ENCODE peak calls at places on chromosome 7, in five cellular contexts. V is hepatocyte, Q is fibroblast of lung, X is GM12865, I is MM.1S. H is an unnamed sample.

GRCh38 chr7:39375047-39375873 is 190.9 kb upstream of the YAE1 start:
- DNase-seq in V (no peak), Q (no peak), X (no peak), I (no peak), H (no peak)

GRCh38 chr7:5532520-5533335 is 109.1 kb upstream of the TNRC18 start:
- DNase-seq in V (peak), Q (no peak), X (peak), I (peak), H (peak)

GRCh38 chr7:30188806-30189205 is 54.0 kb downstream of the MTURN start:
- DNase-seq in V (no peak), Q (no peak), X (no peak), I (no peak), H (no peak)

GRCh38 chr7:47225387-47226170 is 356.3 kb downstream of the TNS3 start:
- DNase-seq in V (no peak), Q (peak), X (peak), I (no peak), H (no peak)

GRCh38 chr7:139571190-139571589 is 47.7 kb downstream of the CLEC2L start:
- DNase-seq in V (no peak), Q (no peak), X (no peak), I (no peak), H (no peak)

GRCh38 chr7:143248781-143249354 is 14.4 kb upstream of the GSTK1 start:
- DNase-seq in V (peak), Q (no peak), X (no peak), I (no peak), H (no peak)

GRCh38 chr7:1256621-1257020 is 23.9 kb downstream of the UNCX start:
- DNase-seq in V (no peak), Q (no peak), X (no peak), I (no peak), H (no peak)

GRCh38 chr7:110181768-110182167 is 909.2 kb upstream of the LRRN3 start:
- DNase-seq in V (no peak), Q (no peak), X (no peak), I (no peak), H (no peak)

GRCh38 chr7:35596061-35596460 is 98.9 kb downstream of the HERPUD2 start:
- DNase-seq in V (no peak), Q (peak), X (no peak), I (no peak), H (no peak)

GRCh38 chr7:78164459-78164858 is 365.9 kb downstream of the PHTF2 start:
- DNase-seq in V (no peak), Q (no peak), X (no peak), I (no peak), H (no peak)

GRCh38 chr7:150413640-150414081 is 34.5 kb downstream of the ZNF775 start:
- DNase-seq in V (no peak), Q (no peak), X (no peak), I (no peak), H (no peak)

GRCh38 chr7:113085781-113086390 is 741 bp downstream of the GPR85 start:
- DNase-seq in V (no peak), Q (peak), X (no peak), I (no peak), H (no peak)

GRCh38 chr7:112204776-112205347 is 1.3 kb downstream of the DOCK4 start:
- DNase-seq in V (peak), Q (peak), X (no peak), I (peak), H (no peak)

GRCh38 chr7:8597565-8597964 is 164.2 kb downstream of the NXPH1 start:
- DNase-seq in V (no peak), Q (no peak), X (no peak), I (no peak), H (no peak)

GRCh38 chr7:27168265-27168947 is 3.1 kb upstream of the HOXA9 start:
- DNase-seq in V (no peak), Q (no peak), X (no peak), I (no peak), H (no peak)

GRCh38 chr7:134394046-134394445 is 64.9 kb downstream of the AKR1B1 start:
- DNase-seq in V (no peak), Q (no peak), X (no peak), I (no peak), H (no peak)

GRCh38 chr7:135390829-135391228 is 119.1 kb downstream of the CNOT4 start:
- DNase-seq in V (no peak), Q (no peak), X (no peak), I (peak), H (no peak)

GRCh38 chr7:55285665-55286064 is 79.5 kb upstream of the LANCL2 start:
- DNase-seq in V (no peak), Q (no peak), X (no peak), I (no peak), H (no peak)

GRCh38 chr7:155918720-155919399 is 106.6 kb upstream of the SHH start:
- DNase-seq in V (peak), Q (peak), X (no peak), I (no peak), H (no peak)

GRCh38 chr7:40793132-40793531 is 658.3 kb downstream of the SUGCT start:
- DNase-seq in V (no peak), Q (no peak), X (no peak), I (no peak), H (no peak)

GRCh38 chr7:1938788-1939433 is 268.8 kb downstream of the ELFN1 start:
- DNase-seq in V (no peak), Q (no peak), X (no peak), I (no peak), H (no peak)

GRCh38 chr7:44224951-44225565 is 24.3 kb downstream of the YKT6 start:
- DNase-seq in V (no peak), Q (no peak), X (no peak), I (no peak), H (no peak)

GRCh38 chr7:12737364-12737763 is 49.9 kb downstream of the ARL4A start:
- DNase-seq in V (no peak), Q (no peak), X (no peak), I (no peak), H (no peak)

GRCh38 chr7:45943986-45944385 is 22.9 kb upstream of the IGFBP3 start:
- DNase-seq in V (no peak), Q (peak), X (no peak), I (no peak), H (no peak)

GRCh38 chr7:7761340-7761973 is 43.0 kb upstream of the RPA3 start:
- DNase-seq in V (peak), Q (peak), X (peak), I (peak), H (no peak)

GRCh38 chr7:41416208-41416595 is 286.7 kb downstream of the INHBA start:
- DNase-seq in V (no peak), Q (peak), X (no peak), I (no peak), H (no peak)

GRCh38 chr7:77800158-77800557 is 1.6 kb downstream of the PHTF2 start:
- DNase-seq in V (peak), Q (no peak), X (peak), I (no peak), H (peak)

GRCh38 chr7:39709029-39709428 is 85.7 kb downstream of the RALA start:
- DNase-seq in V (no peak), Q (no peak), X (no peak), I (no peak), H (no peak)

GRCh38 chr7:99860281-99861127 is 16.3 kb downstream of the OR2AE1 start:
- DNase-seq in V (peak), Q (peak), X (no peak), I (no peak), H (no peak)

GRCh38 chr7:39557222-39557621 is 9.0 kb upstream of the YAE1 start:
- DNase-seq in V (no peak), Q (no peak), X (no peak), I (no peak), H (no peak)

GRCh38 chr7:19464241-19464640 is 244.6 kb downstream of the POLR1F start:
- DNase-seq in V (no peak), Q (no peak), X (no peak), I (no peak), H (no peak)

GRCh38 chr7:85806321-85806720 is 619.5 kb upstream of the SEMA3D start:
- DNase-seq in V (no peak), Q (no peak), X (no peak), I (no peak), H (no peak)
- TF ChIP-seq CTCF in V (no peak), Q (no peak), X (peak), I (peak), H (no peak)

GRCh38 chr7:38330048-38330447 is 56.6 kb upstream of the TARP start:
- DNase-seq in V (no peak), Q (no peak), X (no peak), I (no peak), H (no peak)
- H3K4me3 ChIP-seq in V (no peak), Q (no peak), X (no peak), I (no peak), H (no peak)

DNA sequence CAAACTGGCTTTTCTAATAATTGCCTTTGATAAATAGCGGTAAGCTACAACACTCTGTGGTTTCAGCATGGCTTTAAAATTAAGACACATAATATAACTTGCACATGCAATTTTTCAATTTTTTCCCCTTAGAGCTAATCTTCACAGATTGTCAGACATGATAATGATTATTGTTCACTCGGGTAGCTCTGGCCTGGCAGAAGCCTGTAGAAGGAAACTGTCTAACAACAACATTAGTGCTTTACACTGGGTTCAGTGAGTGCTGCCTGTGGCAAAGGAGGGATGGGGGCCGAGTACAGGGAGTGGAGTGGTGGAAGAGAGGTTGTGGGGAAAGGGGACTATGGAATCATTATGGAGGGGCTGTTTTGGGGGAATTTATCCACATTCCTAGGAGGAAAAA is 67.2 kb upstream of the AUTS2 start:
- DNase-seq in V (no peak), Q (no peak), X (no peak), I (no peak), H (no peak)
- TF ChIP-seq CTCF in V (no peak), Q (no peak), X (no peak), I (no peak), H (no peak)

DNA sequence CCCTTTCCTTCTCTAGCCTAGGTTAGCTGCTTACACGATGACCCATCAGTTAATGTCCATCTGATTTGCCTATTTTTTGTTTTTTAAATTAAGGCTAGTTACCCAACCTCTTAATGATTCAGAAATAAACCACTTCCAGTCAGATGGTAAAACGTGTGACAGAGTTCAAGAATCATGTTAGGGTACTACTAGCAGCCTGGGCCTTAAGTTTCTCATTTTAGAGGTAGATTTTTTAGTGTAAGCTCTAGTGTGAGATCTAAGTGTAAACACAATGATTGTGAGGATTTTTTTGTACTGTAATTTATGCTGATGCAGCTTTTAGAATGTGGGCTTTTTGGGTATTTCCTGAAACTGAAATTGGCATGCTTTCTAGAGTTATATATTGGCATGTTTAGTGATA is 130.0 kb downstream of the CDK14 start:
- DNase-seq in V (no peak), Q (peak), X (peak), I (peak), H (no peak)
- H3K4me3 ChIP-seq in V (no peak), Q (peak), X (peak), I (peak), H (no peak)

GRCh38 chr7:87507446-87507845 is 32.0 kb upstream of the ABCB4 start:
- DNase-seq in V (no peak), Q (no peak), X (no peak), I (no peak), H (no peak)
- TF ChIP-seq CTCF in V (no peak), Q (no peak), X (no peak), I (no peak), H (no peak)

GRCh38 chr7:156984209-156984891 is 26.1 kb downstream of the MNX1 start:
- DNase-seq in V (no peak), Q (peak), X (no peak), I (no peak), H (no peak)
- H3K4me3 ChIP-seq in V (no peak), Q (peak), X (no peak), I (no peak), H (no peak)

DNA sequence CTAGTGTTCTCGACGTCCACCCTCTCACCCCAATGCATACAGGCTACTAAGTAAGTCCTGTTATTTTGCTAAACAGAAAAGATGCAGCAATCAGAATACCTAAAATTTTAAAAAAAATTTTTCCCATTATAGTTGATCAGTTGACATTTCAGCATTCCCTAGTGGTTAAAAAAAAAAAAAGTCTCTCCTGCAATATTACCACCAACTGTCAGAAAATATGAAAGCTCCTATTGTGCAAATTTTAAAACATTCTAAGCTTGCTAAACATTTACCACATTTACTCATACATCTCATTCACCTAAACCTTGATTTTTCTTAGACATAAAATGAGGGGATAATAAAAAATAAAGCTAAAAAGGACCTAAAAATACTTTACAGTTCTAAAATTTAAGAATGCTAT is 165.6 kb downstream of the AVL9 start:
- DNase-seq in V (no peak), Q (no peak), X (no peak), I (no peak), H (no peak)
- TF ChIP-seq CTCF in V (no peak), Q (no peak), X (no peak), I (no peak), H (no peak)

H was measured in GM06990.